ENCODE peak calls at places on chromosome 3, in six cellular contexts. P is HCT116, V is fibroblast of lung, A is GM12878, O is A549, E is glutamatergic neuron. R is an unnamed sample.

GRCh38 chr3:143222505-143222904 is 102.9 kb downstream of the CHST2 start:
- DNase-seq in P (no peak), V (peak), A (no peak), O (no peak), E (no peak), R (no peak)

GRCh38 chr3:189186093-189186492 is 14.3 kb downstream of the TPRG1 start:
- DNase-seq in P (no peak), V (peak), A (no peak), O (no peak), E (no peak), R (no peak)

GRCh38 chr3:191300422-191300821 is 28.8 kb upstream of the CCDC50 start:
- DNase-seq in P (no peak), V (no peak), A (peak), O (no peak), E (no peak), R (no peak)

GRCh38 chr3:11668243-11669232 is 24.8 kb upstream of the VGLL4 start:
- DNase-seq in P (no peak), V (peak), A (no peak), O (no peak), E (no peak), R (no peak)

GRCh38 chr3:53721187-53721946 is 124.9 kb downstream of the CHDH start:
- DNase-seq in P (no peak), V (peak), A (no peak), O (no peak), E (no peak), R (no peak)

GRCh38 chr3:178181784-178182183 is 354.5 kb upstream of the KCNMB2 start:
- DNase-seq in P (no peak), V (no peak), A (no peak), O (no peak), E (no peak), R (no peak)

GRCh38 chr3:64440498-64440897 is 215.2 kb upstream of the PRICKLE2 start:
- DNase-seq in P (no peak), V (peak), A (no peak), O (no peak), E (no peak), R (peak)

GRCh38 chr3:177410734-177411133 is 213.5 kb upstream of the TBL1XR1 start:
- DNase-seq in P (no peak), V (no peak), A (no peak), O (no peak), E (no peak), R (no peak)

GRCh38 chr3:102307442-102307841 is 127.4 kb upstream of the ZPLD1 start:
- DNase-seq in P (no peak), V (no peak), A (no peak), O (no peak), E (no peak), R (no peak)

GRCh38 chr3:82261013-82261412 is 499.6 kb upstream of the GBE1 start:
- DNase-seq in P (no peak), V (no peak), A (no peak), O (no peak), E (no peak), R (no peak)

GRCh38 chr3:151085889-151086483 is 522 bp downstream of the MED12L start:
- DNase-seq in P (no peak), V (peak), A (no peak), O (peak), E (peak), R (no peak)

GRCh38 chr3:145760036-145760435 is 400.9 kb downstream of the PLOD2 start:
- DNase-seq in P (no peak), V (no peak), A (no peak), O (no peak), E (no peak), R (no peak)

GRCh38 chr3:138567403-138567802 is 26.7 kb downstream of the CEP70 start:
- DNase-seq in P (no peak), V (no peak), A (no peak), O (no peak), E (no peak), R (no peak)

GRCh38 chr3:52800079-52800478 is 5.5 kb downstream of the ITIH3 start:
- DNase-seq in P (no peak), V (no peak), A (no peak), O (no peak), E (no peak), R (no peak)

GRCh38 chr3:17505856-17506255 is 236.6 kb downstream of the TBC1D5 start:
- DNase-seq in P (no peak), V (peak), A (no peak), O (no peak), E (no peak), R (no peak)